ENCODE peak calls at places on chromosome 3, in five cellular contexts. L is effector CD4-positive, alpha-beta T cell; H is fibroblast of pulmonary artery; I is heart left ventricle; E is left ventricle myocardium superior. G is an unnamed sample.

GRCh38 chr3:114380233-114380645 is 86.4 kb downstream of the TIGIT start:
- DNase-seq in E (peak; percentile 87), L (no peak), H (peak; percentile 84), I (peak; percentile 82), G (peak; percentile 36)

GRCh38 chr3:51968883-51969674 is 1.8 kb upstream of the PCBP4 start:
- DNase-seq in I (no peak), H (no peak), L (no peak), E (no peak), G (no peak)

GRCh38 chr3:187591051-187591450 is 79.1 kb downstream of the SST start:
- DNase-seq in E (no peak), L (no peak), H (no peak), I (no peak), G (no peak)

GRCh38 chr3:190321789-190322603 is at the start of gene CLDN1:
- DNase-seq in H (peak; percentile 74), I (peak; percentile 76), L (peak; percentile 55), E (peak; percentile 88), G (peak; percentile 66)

GRCh38 chr3:72161870-72162617 is 377.1 kb upstream of the PROK2 start:
- DNase-seq in L (no peak), H (no peak), E (no peak), I (no peak), G (peak; percentile 27)

GRCh38 chr3:45966371-45966780 is 23.1 kb downstream of the CXCR6 start:
- DNase-seq in L (no peak), H (no peak), I (no peak), E (peak; percentile 57), G (no peak)

GRCh38 chr3:4895848-4896247 is 83.4 kb upstream of the BHLHE40 start:
- DNase-seq in E (no peak), L (no peak), H (peak; percentile 25), I (no peak), G (no peak)

GRCh38 chr3:71360170-71360569 is 223.4 kb downstream of the FOXP1 start:
- DNase-seq in L (no peak), E (no peak), H (no peak), I (no peak), G (no peak)

GRCh38 chr3:134201201-134202130 is 49.2 kb downstream of the RYK start:
- DNase-seq in H (peak; percentile 62), E (no peak), I (no peak), L (no peak), G (peak; percentile 63)

GRCh38 chr3:169146112-169146665 is 517.3 kb downstream of the MECOM start:
- DNase-seq in I (peak; percentile 62), L (no peak), E (peak; percentile 70), H (peak; percentile 75), G (no peak)

GRCh38 chr3:125052671-125053303 is 3.0 kb downstream of the HEG1 start:
- DNase-seq in E (no peak), H (peak; percentile 90), I (peak; percentile 48), L (no peak), G (peak; percentile 41)

GRCh38 chr3:134339331-134339730 is 34.9 kb downstream of the AMOTL2 start:
- DNase-seq in H (no peak), L (no peak), I (no peak), E (no peak), G (no peak)

GRCh38 chr3:24375947-24376384 is 118.7 kb downstream of the THRB start:
- DNase-seq in I (no peak), H (no peak), L (no peak), E (no peak), G (no peak)

GRCh38 chr3:127406309-127407025 is 118.6 kb upstream of the PRR20G start:
- DNase-seq in I (no peak), E (no peak), L (no peak), H (peak; percentile 21), G (no peak)

GRCh38 chr3:143288944-143289343 is 169.4 kb downstream of the CHST2 start:
- DNase-seq in E (no peak), L (no peak), H (no peak), I (no peak), G (no peak)

GRCh38 chr3:194142156-194142910 is 6.4 kb downstream of the HES1 start:
- DNase-seq in E (peak; percentile 68), H (no peak), L (no peak), I (peak; percentile 46), G (no peak)

GRCh38 chr3:11306815-11307589 is 34.8 kb downstream of the ATG7 start:
- DNase-seq in H (peak; percentile 58), I (no peak), E (peak; percentile 37), L (no peak), G (no peak)

GRCh38 chr3:99713440-99713839 is 75.0 kb downstream of the COL8A1 start:
- DNase-seq in H (no peak), I (no peak), E (no peak), L (no peak), G (no peak)

GRCh38 chr3:187694801-187695200 is 7.6 kb downstream of the RTP2 start:
- DNase-seq in L (no peak), H (peak; percentile 8), E (no peak), I (no peak), G (no peak)

GRCh38 chr3:54274607-54275006 is 152.3 kb downstream of the CACNA2D3 start:
- DNase-seq in H (no peak), I (no peak), L (no peak), E (no peak), G (no peak)

GRCh38 chr3:175003590-175003989 is 144.5 kb downstream of the NAALADL2 start:
- DNase-seq in I (no peak), E (no peak), H (no peak), L (no peak), G (no peak)

GRCh38 chr3:40043444-40043755 is 234.0 kb downstream of the MYRIP start:
- DNase-seq in H (peak; percentile 70), I (no peak), E (no peak), L (no peak), G (peak; percentile 33)

GRCh38 chr3:185820973-185821758 is 3.7 kb downstream of the IGF2BP2 start:
- DNase-seq in H (peak; percentile 89), L (no peak), I (no peak), E (no peak), G (peak; percentile 49)

GRCh38 chr3:38641461-38642110 is 7.9 kb downstream of the SCN5A start:
- DNase-seq in E (no peak), L (no peak), H (no peak), I (peak; percentile 7), G (no peak)

GRCh38 chr3:100577382-100578008 is 31.9 kb upstream of the ADGRG7 start:
- DNase-seq in L (no peak), I (no peak), H (no peak), E (no peak), G (no peak)

GRCh38 chr3:148954981-148955380 is 36.4 kb upstream of the GYG1 start:
- DNase-seq in E (no peak), I (no peak), H (no peak), L (no peak), G (no peak)

GRCh38 chr3:110420158-110420641 is 651.4 kb upstream of the NECTIN3 start:
- DNase-seq in L (no peak), I (no peak), H (peak; percentile 88), E (no peak), G (peak; percentile 33)

GRCh38 chr3:180059351-180059750 is 22.6 kb upstream of the PEX5L start:
- DNase-seq in E (no peak), I (no peak), L (no peak), H (no peak), G (no peak)

GRCh38 chr3:134594236-134594825 is 56.5 kb downstream of the KY start:
- DNase-seq in L (no peak), I (no peak), E (no peak), H (peak; percentile 41), G (no peak)

GRCh38 chr3:109927161-109927560 is 589.8 kb upstream of the DPPA4 start:
- DNase-seq in L (no peak), H (peak; percentile 96), E (no peak), I (no peak), G (peak; percentile 84)

GRCh38 chr3:56238299-56238698 is 230.0 kb downstream of the ERC2 start:
- DNase-seq in L (no peak), E (no peak), H (no peak), I (no peak), G (no peak)

GRCh38 chr3:128319741-128320141 is 146.9 kb downstream of the DNAJB8 start:
- DNase-seq in I (no peak), H (no peak), L (no peak), E (no peak), G (no peak)

GRCh38 chr3:40524222-40524570 is 564 bp upstream of the ZNF621 start:
- DNase-seq in E (no peak), H (no peak), L (no peak), I (no peak), G (no peak)

GRCh38 chr3:134374791-134375541 is 719 bp upstream of the AMOTL2 start:
- DNase-seq in I (peak; percentile 81), L (no peak), H (no peak), E (peak; percentile 80), G (no peak)

GRCh38 chr3:52181543-52181942 is 16.4 kb upstream of the ALAS1 start:
- DNase-seq in I (no peak), H (peak; percentile 78), E (no peak), L (no peak), G (no peak)

GRCh38 chr3:106692624-106693023 is 684.6 kb upstream of the CCDC54 start:
- DNase-seq in H (no peak), I (no peak), L (no peak), E (no peak), G (no peak)

GRCh38 chr3:32288819-32289218 is 50.3 kb downstream of the CMTM8 start:
- DNase-seq in I (no peak), L (no peak), H (no peak), E (no peak), G (no peak)

GRCh38 chr3:70740872-70741271 is 428.4 kb upstream of the MDFIC2 start:
- DNase-seq in L (no peak), H (no peak), E (no peak), I (no peak), G (no peak)

GRCh38 chr3:26639339-26639738 is 16.8 kb downstream of the LRRC3B start:
- DNase-seq in E (no peak), I (no peak), L (no peak), H (no peak), G (no peak)

G was measured in amniotic stem cell.